ENCODE peak calls at places on chromosomes 4 and X, in five cellular contexts. A is GM06990; J is activated naive CD4-positive, alpha-beta T cell; C is NCI-H1694; Q is AG04450. Z is an unnamed sample.

GRCh38 chrX:76428243-76429130 is 977 bp downstream of the MAGEE1 start:
- DNase-seq in C (no peak), Q (no peak), J (peak; percentile 42), A (peak; percentile 36), Z (no peak)

GRCh38 chr4:89598602-89599001 is 238.4 kb downstream of the SNCA start:
- DNase-seq in A (no peak), J (no peak), C (peak; percentile 6), Q (peak; percentile 1), Z (no peak)

GRCh38 chrX:129959493-129959832 is 23.0 kb upstream of the BCORL1 start:
- DNase-seq in Q (no peak), C (no peak), A (no peak), J (no peak), Z (peak; percentile 26)

GRCh38 chr4:13933163-13933562 is 305.6 kb upstream of the BOD1L1 start:
- DNase-seq in Q (no peak), J (no peak), C (no peak), A (no peak), Z (peak; percentile 51)

GRCh38 chr4:115841873-115842272 is 728.5 kb upstream of the NDST4 start:
- DNase-seq in A (no peak), C (no peak), J (no peak), Q (no peak), Z (no peak)

GRCh38 chr4:74671074-74671698 is 123.1 kb downstream of the BTC start:
- DNase-seq in Q (peak; percentile 43), C (no peak), A (no peak), J (peak; percentile 7), Z (peak; percentile 66)

GRCh38 chr4:150316332-150317205 is 238.3 kb downstream of the DCLK2 start:
- DNase-seq in C (no peak), J (no peak), A (no peak), Q (no peak), Z (no peak)

GRCh38 chr4:10587697-10588096 is 96.9 kb downstream of the CLNK start:
- DNase-seq in A (no peak), C (no peak), Q (no peak), J (peak; percentile 2), Z (no peak)

GRCh38 chrX:29824176-29824906 is 391.0 kb upstream of the MAGEB2 start:
- DNase-seq in Q (no peak), J (no peak), A (no peak), C (no peak), Z (no peak)

GRCh38 chrX:148441387-148441786 is 59.0 kb upstream of the AFF2 start:
- DNase-seq in J (no peak), Q (no peak), A (no peak), C (no peak), Z (no peak)

GRCh38 chr4:8038702-8039251 is 99.1 kb upstream of the AFAP1 start:
- DNase-seq in A (no peak), Q (no peak), J (no peak), C (no peak), Z (no peak)

GRCh38 chr4:8921465-8921864 is 49.8 kb upstream of the HMX1 start:
- DNase-seq in C (no peak), Q (no peak), J (no peak), A (no peak), Z (no peak)

GRCh38 chr4:57137261-57137660 is 27.1 kb upstream of the IGFBP7 start:
- DNase-seq in J (no peak), C (no peak), A (no peak), Q (no peak), Z (peak; percentile 35)

GRCh38 chr4:109186458-109186945 is 116.0 kb downstream of the COL25A1 start:
- DNase-seq in J (no peak), A (no peak), Q (no peak), C (no peak), Z (no peak)

GRCh38 chr4:98284640-98285046 is 23.5 kb downstream of the RAP1GDS1 start:
- DNase-seq in A (no peak), C (no peak), Q (no peak), J (no peak), Z (peak; percentile 27)

GRCh38 chr4:127631420-127631819 is 1.3 kb upstream of the INTU start:
- DNase-seq in C (no peak), J (no peak), A (no peak), Q (no peak), Z (peak; percentile 52)

GRCh38 chr4:159382875-159383568 is 280.1 kb downstream of the RAPGEF2 start:
- DNase-seq in A (no peak), C (no peak), Q (no peak), J (no peak), Z (no peak)

GRCh38 chrX:95063554-95063953 is 1389.5 kb downstream of the FAM133A start:
- DNase-seq in Q (no peak), J (no peak), A (no peak), C (no peak), Z (peak; percentile 50)

GRCh38 chr4:62288803-62289541 is 1088.8 kb downstream of the ADGRL3 start:
- DNase-seq in J (no peak), A (no peak), Q (no peak), C (no peak), Z (no peak)

GRCh38 chrX:14039344-14039743 is 9.7 kb upstream of the GEMIN8 start:
- DNase-seq in C (peak; percentile 30), A (no peak), Q (no peak), J (peak; percentile 44), Z (peak; percentile 23)

GRCh38 chrX:72094894-72095293 is 36.8 kb downstream of the RTL5 start:
- DNase-seq in J (peak; percentile 4), C (no peak), A (peak; percentile 24), Q (no peak), Z (no peak)

GRCh38 chr4:112147697-112148096 is 2.4 kb downstream of the FAM241A start:
- DNase-seq in C (no peak), J (no peak), A (no peak), Q (no peak), Z (no peak)

GRCh38 chr4:72629540-72629939 is 60.5 kb upstream of the ADAMTS3 start:
- DNase-seq in J (no peak), A (no peak), Q (no peak), C (no peak), Z (peak; percentile 47)

GRCh38 chrX:85561216-85561615 is 181.8 kb upstream of the POF1B start:
- DNase-seq in A (no peak), Q (no peak), C (no peak), J (no peak), Z (no peak)

GRCh38 chrX:1140236-1140681 is 72.2 kb downstream of the CRLF2 start:
- DNase-seq in Q (no peak), C (no peak), J (no peak), A (no peak), Z (no peak)

GRCh38 chr4:174764105-174764729 is 64.8 kb downstream of the GLRA3 start:
- DNase-seq in Q (peak; percentile 11), J (no peak), C (peak; percentile 3), A (peak; percentile 2), Z (peak; percentile 29)

GRCh38 chrX:152025656-152026440 is 51.4 kb upstream of the GABRE start:
- DNase-seq in C (no peak), Q (no peak), A (no peak), J (no peak), Z (no peak)

GRCh38 chrX:102950908-102951866 is 14.1 kb downstream of the RAB40AL start:
- DNase-seq in J (peak; percentile 26), C (peak; percentile 57), Q (no peak), A (peak; percentile 10), Z (peak; percentile 48)

GRCh38 chr4:154467886-154468285 is 23.7 kb downstream of the DCHS2 start:
- DNase-seq in A (no peak), J (no peak), C (no peak), Q (no peak), Z (peak; percentile 55)

GRCh38 chr4:152606800-152607577 is 71.1 kb upstream of the FBXW7 start:
- DNase-seq in Q (no peak), C (no peak), J (no peak), A (no peak), Z (no peak)

Z was measured in EL.